ENCODE peak calls at places on chromosomes 2 and 18, in eight cellular contexts. Y is dorsolateral prefrontal cortex; P is ecto neural progenitor cell; R is activated T-helper 9 cell treated with anti-CD3 and anti-CD28 coated beads, Interleukin-2, amount 50 U/mL, for 16 hours; Q is small intestine; S is transverse colon; F is DMS79; V is hypothalamus. Z is an unnamed sample.

GRCh38 chr2:98849113-98849512 is 86.9 kb downstream of the CRACDL start:
- DNase-seq in Y (no peak), P (no peak), R (no peak), Q (no peak), S (no peak), F (no peak), V (no peak), Z (no peak)

GRCh38 chr2:237432484-237433092 is 18.6 kb upstream of the COL6A3 start:
- DNase-seq in Y (peak), P (no peak), R (peak), Q (peak), S (no peak), F (no peak), V (no peak), Z (peak)

GRCh38 chr2:207135340-207135739 is 30.4 kb downstream of the KLF7 start:
- DNase-seq in Y (no peak), P (no peak), R (no peak), Q (no peak), S (no peak), F (no peak), V (no peak), Z (no peak)

GRCh38 chr2:96117701-96118588 is 1.6 kb upstream of the ADRA2B start:
- DNase-seq in Y (peak), P (no peak), R (no peak), Q (peak), S (no peak), F (no peak), V (no peak), Z (no peak)

GRCh38 chr2:232030229-232030628 is 68.7 kb downstream of the DIS3L2 start:
- DNase-seq in Y (no peak), P (no peak), R (no peak), Q (peak), S (no peak), F (no peak), V (no peak), Z (no peak)

GRCh38 chr2:173982918-173983317 is 17.7 kb upstream of the SP3 start:
- DNase-seq in Y (peak), P (no peak), R (no peak), Q (no peak), S (no peak), F (peak), V (peak), Z (no peak)

GRCh38 chr2:174180165-174180724 is 68.1 kb downstream of the OLA1 start:
- DNase-seq in Y (no peak), P (no peak), R (no peak), Q (peak), S (no peak), F (no peak), V (no peak), Z (no peak)

GRCh38 chr18:63887424-63887823 is at the start of gene SERPINB2:
- DNase-seq in Y (no peak), P (no peak), R (no peak), Q (no peak), S (no peak), F (no peak), V (no peak), Z (no peak)

GRCh38 chr2:58240595-58240937 is 559 bp downstream of the FANCL start:
- DNase-seq in Y (no peak), P (no peak), R (no peak), Q (peak), S (no peak), F (no peak), V (no peak), Z (no peak)

GRCh38 chr2:104849618-104850097 is 4.3 kb upstream of the POU3F3 start:
- DNase-seq in Y (peak), P (peak), R (no peak), Q (peak), S (peak), F (peak), V (peak), Z (peak)

GRCh38 chr18:77061946-77062517 is 70.6 kb downstream of the MBP start:
- DNase-seq in Y (no peak), P (no peak), R (no peak), Q (no peak), S (no peak), F (no peak), V (peak), Z (peak)

GRCh38 chr18:67590571-67591141 is 74.1 kb upstream of the DSEL start:
- DNase-seq in Y (no peak), P (no peak), R (no peak), Q (no peak), S (no peak), F (no peak), V (no peak), Z (no peak)

Z was measured in H9.